ENCODE peak calls at places on chromosomes 12 and 14, in nine cellular contexts. One of them, this sample, is unnamed.

GRCh38 chr14:99026471-99026870 is 245.5 kb downstream of the BCL11B start:
- DNase-seq in mammary epithelial cell: peak
- DNase-seq in A549: no peak
- DNase-seq in stimulated activated CD8-positive, alpha-beta memory T cell treated with anti-CD3 and anti-CD28 coated beads, Interleukin-7, amount 100 ng/mL, for 1 hour: no peak
- DNase-seq in astrocyte of the spinal cord: no peak
- DNase-seq in activated T-helper 9 cell treated with anti-CD3 and anti-CD28 coated beads, Interleukin-2, amount 50 U/mL, for 16 hours: no peak
- DNase-seq in HS-5: no peak
- DNase-seq in Calu3: no peak
- DNase-seq in GM04504: no peak
- DNase-seq in this sample: no peak

GRCh38 chr14:37973031-37973908 is 234.4 kb upstream of the SSTR1 start:
- DNase-seq in mammary epithelial cell: no peak
- DNase-seq in A549: no peak
- DNase-seq in stimulated activated CD8-positive, alpha-beta memory T cell treated with anti-CD3 and anti-CD28 coated beads, Interleukin-7, amount 100 ng/mL, for 1 hour: no peak
- DNase-seq in astrocyte of the spinal cord: no peak
- DNase-seq in activated T-helper 9 cell treated with anti-CD3 and anti-CD28 coated beads, Interleukin-2, amount 50 U/mL, for 16 hours: no peak
- DNase-seq in HS-5: peak
- DNase-seq in Calu3: no peak
- DNase-seq in GM04504: no peak
- DNase-seq in this sample: no peak

GRCh38 chr14:67485501-67486095 is 2.9 kb downstream of the TMEM229B start:
- DNase-seq in mammary epithelial cell: no peak
- DNase-seq in A549: no peak
- DNase-seq in stimulated activated CD8-positive, alpha-beta memory T cell treated with anti-CD3 and anti-CD28 coated beads, Interleukin-7, amount 100 ng/mL, for 1 hour: no peak
- DNase-seq in astrocyte of the spinal cord: peak
- DNase-seq in activated T-helper 9 cell treated with anti-CD3 and anti-CD28 coated beads, Interleukin-2, amount 50 U/mL, for 16 hours: no peak
- DNase-seq in HS-5: no peak
- DNase-seq in Calu3: no peak
- DNase-seq in GM04504: no peak
- DNase-seq in this sample: no peak

GRCh38 chr14:104086661-104087461 is 1.4 kb downstream of the ASPG start:
- DNase-seq in mammary epithelial cell: no peak
- DNase-seq in A549: no peak
- DNase-seq in stimulated activated CD8-positive, alpha-beta memory T cell treated with anti-CD3 and anti-CD28 coated beads, Interleukin-7, amount 100 ng/mL, for 1 hour: no peak
- DNase-seq in astrocyte of the spinal cord: no peak
- DNase-seq in activated T-helper 9 cell treated with anti-CD3 and anti-CD28 coated beads, Interleukin-2, amount 50 U/mL, for 16 hours: no peak
- DNase-seq in HS-5: no peak
- DNase-seq in Calu3: no peak
- DNase-seq in GM04504: no peak
- DNase-seq in this sample: no peak

GRCh38 chr12:132479938-132480619 is 9.9 kb upstream of the FBRSL1 start:
- DNase-seq in mammary epithelial cell: no peak
- DNase-seq in A549: no peak
- DNase-seq in stimulated activated CD8-positive, alpha-beta memory T cell treated with anti-CD3 and anti-CD28 coated beads, Interleukin-7, amount 100 ng/mL, for 1 hour: no peak
- DNase-seq in astrocyte of the spinal cord: no peak
- DNase-seq in activated T-helper 9 cell treated with anti-CD3 and anti-CD28 coated beads, Interleukin-2, amount 50 U/mL, for 16 hours: no peak
- DNase-seq in HS-5: no peak
- DNase-seq in Calu3: no peak
- DNase-seq in GM04504: no peak
- DNase-seq in this sample: no peak

GRCh38 chr12:53051058-53051880 is 1.4 kb downstream of the TNS2 start:
- DNase-seq in mammary epithelial cell: no peak
- DNase-seq in A549: no peak
- DNase-seq in stimulated activated CD8-positive, alpha-beta memory T cell treated with anti-CD3 and anti-CD28 coated beads, Interleukin-7, amount 100 ng/mL, for 1 hour: no peak
- DNase-seq in astrocyte of the spinal cord: no peak
- DNase-seq in activated T-helper 9 cell treated with anti-CD3 and anti-CD28 coated beads, Interleukin-2, amount 50 U/mL, for 16 hours: no peak
- DNase-seq in HS-5: no peak
- DNase-seq in Calu3: no peak
- DNase-seq in GM04504: peak
- DNase-seq in this sample: no peak

GRCh38 chr14:24110060-24110459 is 4.5 kb upstream of the DCAF11 start:
- DNase-seq in mammary epithelial cell: peak
- DNase-seq in A549: no peak
- DNase-seq in stimulated activated CD8-positive, alpha-beta memory T cell treated with anti-CD3 and anti-CD28 coated beads, Interleukin-7, amount 100 ng/mL, for 1 hour: no peak
- DNase-seq in astrocyte of the spinal cord: no peak
- DNase-seq in activated T-helper 9 cell treated with anti-CD3 and anti-CD28 coated beads, Interleukin-2, amount 50 U/mL, for 16 hours: no peak
- DNase-seq in HS-5: no peak
- DNase-seq in Calu3: peak
- DNase-seq in GM04504: no peak
- DNase-seq in this sample: no peak

GRCh38 chr12:57107456-57107855 is 3.7 kb downstream of the STAT6 start:
- DNase-seq in mammary epithelial cell: no peak
- DNase-seq in A549: no peak
- DNase-seq in stimulated activated CD8-positive, alpha-beta memory T cell treated with anti-CD3 and anti-CD28 coated beads, Interleukin-7, amount 100 ng/mL, for 1 hour: no peak
- DNase-seq in astrocyte of the spinal cord: no peak
- DNase-seq in activated T-helper 9 cell treated with anti-CD3 and anti-CD28 coated beads, Interleukin-2, amount 50 U/mL, for 16 hours: no peak
- DNase-seq in HS-5: no peak
- DNase-seq in Calu3: no peak
- DNase-seq in GM04504: no peak
- DNase-seq in this sample: no peak

This sample was measured in HFF-Myc.